ENCODE peak calls at places on chromosomes 1 and 21, in four cellular contexts. F is dorsolateral prefrontal cortex; E is A172; X is naive thymus-derived CD8-positive, alpha-beta T cell. W is an unnamed sample.
A peak's percentile ranks its signal among the peaks of the same experiment; 100 is the strongest.

GRCh38 chr1:19445417-19446342 is 39.7 kb downstream of the CAPZB start:
- DNase-seq in X (no peak), F (no peak), E (peak; percentile 17), W (no peak)

GRCh38 chr1:248696261-248696660 is 6.3 kb downstream of the OR14I1 start:
- DNase-seq in F (no peak), X (no peak), E (peak; percentile 27), W (no peak)

GRCh38 chr1:28129150-28129549 is 40.7 kb upstream of the EYA3 start:
- DNase-seq in E (peak; percentile 61), X (no peak), F (no peak), W (no peak)

GRCh38 chr21:36104306-36105300 is 30.3 kb upstream of the CBR3 start:
- DNase-seq in E (peak; percentile 76), X (peak; percentile 65), F (peak; percentile 78), W (peak; percentile 33)

GRCh38 chr1:38257374-38257773 is 210.8 kb upstream of the POU3F1 start:
- DNase-seq in X (no peak), F (no peak), E (no peak), W (no peak)

GRCh38 chr1:31910933-31911332 is 27.2 kb downstream of the PTP4A2 start:
- DNase-seq in E (no peak), F (no peak), X (no peak), W (no peak)

GRCh38 chr1:215645182-215645581 is 78.1 kb downstream of the KCTD3 start:
- DNase-seq in X (no peak), F (no peak), E (no peak), W (no peak)

GRCh38 chr1:155016231-155016831 is 13.7 kb downstream of the ZBTB7B start:
- DNase-seq in X (no peak), F (no peak), E (no peak), W (no peak)

GRCh38 chr21:42599486-42599885 is 53.9 kb upstream of the PDE9A start:
- DNase-seq in E (no peak), X (no peak), F (no peak), W (no peak)

GRCh38 chr21:29017639-29018237 is 1.4 kb downstream of the RWDD2B start:
- DNase-seq in E (no peak), X (no peak), F (no peak), W (no peak)

W was measured in amygdala.